ENCODE peak calls at places on chromosomes 12 and 14, in four cellular contexts. Y is NB4, Q is lower leg skin, Z is nephron progenitor cell. I is an unnamed sample.

GRCh38 chr14:37257651-37258050 is 59.9 kb downstream of the MIPOL1 start:
- DNase-seq in Z (no peak), Q (no peak), Y (no peak), I (no peak)

GRCh38 chr14:29521526-29522137 is 406.0 kb downstream of the PRKD1 start:
- DNase-seq in Q (no peak), Z (peak; percentile 16), Y (peak; percentile 21), I (peak; percentile 22)

GRCh38 chr12:117622741-117623140 is 261.3 kb upstream of the NOS1 start:
- DNase-seq in Y (no peak), Z (no peak), Q (no peak), I (no peak)

GRCh38 chr12:79674629-79675028 is 16.1 kb downstream of the PAWR start:
- DNase-seq in Q (no peak), Y (no peak), Z (no peak), I (no peak)

GRCh38 chr12:85373045-85373444 is 93.0 kb downstream of the ALX1 start:
- DNase-seq in Q (no peak), Y (no peak), Z (no peak), I (no peak)

GRCh38 chr14:64465856-64466554 is 706 bp downstream of the AKAP5 start:
- DNase-seq in Q (no peak), Y (peak; percentile 25), Z (peak; percentile 35), I (peak; percentile 49)

GRCh38 chr14:22646570-22647254 is 2.6 kb upstream of the OR6J1 start:
- DNase-seq in Q (no peak), Z (no peak), Y (peak; percentile 71), I (no peak)

GRCh38 chr12:65867428-65867827 is 43.1 kb downstream of the HMGA2 start:
- DNase-seq in Q (no peak), Z (no peak), Y (peak; percentile 60), I (no peak)

GRCh38 chr12:130247634-130248237 is 85.5 kb downstream of the FZD10 start:
- DNase-seq in Y (no peak), Z (no peak), Q (no peak), I (no peak)

GRCh38 chr12:45696049-45696448 is 33.5 kb upstream of the ARID2 start:
- DNase-seq in Z (no peak), Q (no peak), Y (no peak), I (no peak)

GRCh38 chr12:288687-289086 is 26.1 kb upstream of the SLC6A13 start:
- DNase-seq in Q (no peak), Y (no peak), Z (no peak), I (no peak)

GRCh38 chr14:60668431-60669112 is 19.3 kb upstream of the SIX1 start:
- DNase-seq in Q (no peak), Z (no peak), Y (no peak), I (no peak)

GRCh38 chr14:71720978-71721624 is 211.1 kb upstream of the RGS6 start:
- DNase-seq in Y (peak; percentile 73), Z (peak; percentile 28), Q (no peak), I (peak; percentile 65)

GRCh38 chr12:133130038-133130807 is at the start of the genes ZNF10 and ZNF891:
- DNase-seq in Z (peak; percentile 97), Q (peak; percentile 99), Y (peak; percentile 99), I (peak; percentile 95)

GRCh38 chr12:1022032-1022970 is 31.3 kb downstream of the ERC1 start:
- DNase-seq in Z (no peak), Q (no peak), Y (no peak), I (no peak)

GRCh38 chr12:47078733-47079364 is 572 bp upstream of the PCED1B start:
- DNase-seq in Q (peak; percentile 86), Y (no peak), Z (peak; percentile 22), I (peak; percentile 23)

GRCh38 chr12:104611671-104612070 is 154.9 kb downstream of the CHST11 start:
- DNase-seq in Z (no peak), Y (no peak), Q (no peak), I (no peak)

GRCh38 chr12:43648636-43649035 is 96.6 kb upstream of the ADAMTS20 start:
- DNase-seq in Y (no peak), Q (no peak), Z (no peak), I (no peak)

DNA sequence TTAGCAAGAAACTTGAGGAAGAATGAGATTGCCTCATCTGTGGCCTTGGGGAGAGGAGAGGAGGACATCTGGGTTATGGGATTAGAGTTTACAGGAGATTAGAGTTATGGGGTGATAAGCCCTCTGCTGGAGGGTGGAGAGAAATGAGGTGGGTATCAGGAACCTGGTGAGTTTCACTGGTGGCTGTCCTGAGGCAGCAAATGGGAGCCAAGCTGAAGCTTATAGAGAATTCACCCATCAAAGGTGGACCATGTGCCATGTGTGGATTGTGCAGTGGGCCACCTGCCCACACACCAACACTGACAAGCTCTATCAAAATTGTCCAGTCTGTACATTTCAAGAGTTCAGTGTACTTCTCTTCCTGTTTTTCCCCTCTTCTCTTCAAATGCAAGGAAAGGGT is 135.3 kb downstream of the AEBP2 start:
- DNase-seq in Y (peak; percentile 43), Z (no peak), Q (no peak), I (no peak)
- TF ChIP-seq CTCF in Y (peak; percentile 23), Z (no peak), Q (no peak), I (no peak)

GRCh38 chr12:120759591-120760348 is 34.1 kb downstream of the ACADS start:
- DNase-seq in Z (no peak), Q (peak; percentile 84), Y (peak; percentile 95), I (no peak)

GRCh38 chr12:120758798-120759590 is 33.4 kb downstream of the ACADS start:
- DNase-seq in Z (no peak), Q (peak; percentile 49), Y (peak; percentile 65), I (no peak)

GRCh38 chr12:120762093-120762492 is 36.5 kb downstream of the ACADS start:
- DNase-seq in Q (peak; percentile 31), Z (no peak), Y (no peak), I (no peak)

GRCh38 chr12:120761581-120761980 is 36.0 kb downstream of the ACADS start:
- DNase-seq in Q (peak; percentile 74), Z (no peak), Y (no peak), I (no peak)

GRCh38 chr12:120760349-120761245 is 35.0 kb downstream of the ACADS start:
- DNase-seq in Y (no peak), Q (peak; percentile 78), Z (no peak), I (no peak)
- TF ChIP-seq CTCF in Y (no peak), Q (no peak), Z (no peak), I (no peak)

GRCh38 chr12:54285150-54286041 is 4.9 kb downstream of the HNRNPA1 start:
- DNase-seq in Y (peak; percentile 32), Q (no peak), Z (no peak), I (no peak)
- TF ChIP-seq CTCF in Y (no peak), Q (no peak), Z (peak; percentile 12), I (peak; percentile 35)

DNA sequence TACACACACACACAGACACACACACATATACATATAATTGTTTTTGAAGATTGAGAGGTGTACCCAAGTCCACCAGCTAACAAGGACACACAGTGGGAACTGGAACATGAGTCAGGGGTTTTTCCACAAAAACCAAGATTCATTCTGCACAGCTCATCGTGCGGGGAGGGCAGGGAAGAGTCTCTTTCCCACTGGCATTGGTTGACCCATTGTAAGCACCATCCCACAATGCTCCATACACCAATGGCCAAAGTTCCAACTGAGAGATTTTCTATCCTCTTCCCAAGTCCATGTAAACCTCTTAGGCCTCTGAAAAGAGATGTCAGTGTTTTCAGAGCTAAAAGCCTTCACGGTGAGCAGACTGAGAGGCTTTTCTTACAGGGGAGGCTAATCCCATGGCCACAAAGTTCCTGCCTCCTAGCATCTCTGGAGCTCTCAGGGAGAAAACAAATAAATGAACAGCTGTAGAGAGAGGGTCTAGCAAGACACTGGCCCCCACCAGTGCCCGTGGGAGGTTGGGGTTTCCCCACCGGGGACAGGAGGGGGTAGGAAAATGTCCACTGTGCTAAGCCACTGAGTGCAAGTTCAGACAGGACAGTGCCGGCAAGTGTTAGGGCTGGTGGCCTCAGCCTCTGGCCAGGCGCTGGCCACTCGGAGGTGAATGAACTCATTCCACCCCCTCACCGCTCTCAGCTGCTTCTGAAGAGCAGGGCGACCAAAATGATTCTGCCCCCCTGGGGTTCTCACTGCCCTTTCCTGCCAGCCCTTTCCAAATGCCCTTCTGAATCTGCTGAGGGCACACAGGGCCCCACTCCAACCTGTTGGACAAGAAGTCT is 21.5 kb upstream of the TC2N start:
- DNase-seq in Y (no peak), Z (no peak), Q (no peak), I (no peak)
- TF ChIP-seq CTCF in Y (no peak), Z (no peak), Q (no peak), I (no peak)

GRCh38 chr12:30807695-30808034 is 52.9 kb upstream of the CAPRIN2 start:
- DNase-seq in Z (no peak), Y (no peak), Q (no peak), I (no peak)
- TF ChIP-seq CTCF in Z (peak; percentile 37), Y (no peak), Q (no peak), I (no peak)

DNA sequence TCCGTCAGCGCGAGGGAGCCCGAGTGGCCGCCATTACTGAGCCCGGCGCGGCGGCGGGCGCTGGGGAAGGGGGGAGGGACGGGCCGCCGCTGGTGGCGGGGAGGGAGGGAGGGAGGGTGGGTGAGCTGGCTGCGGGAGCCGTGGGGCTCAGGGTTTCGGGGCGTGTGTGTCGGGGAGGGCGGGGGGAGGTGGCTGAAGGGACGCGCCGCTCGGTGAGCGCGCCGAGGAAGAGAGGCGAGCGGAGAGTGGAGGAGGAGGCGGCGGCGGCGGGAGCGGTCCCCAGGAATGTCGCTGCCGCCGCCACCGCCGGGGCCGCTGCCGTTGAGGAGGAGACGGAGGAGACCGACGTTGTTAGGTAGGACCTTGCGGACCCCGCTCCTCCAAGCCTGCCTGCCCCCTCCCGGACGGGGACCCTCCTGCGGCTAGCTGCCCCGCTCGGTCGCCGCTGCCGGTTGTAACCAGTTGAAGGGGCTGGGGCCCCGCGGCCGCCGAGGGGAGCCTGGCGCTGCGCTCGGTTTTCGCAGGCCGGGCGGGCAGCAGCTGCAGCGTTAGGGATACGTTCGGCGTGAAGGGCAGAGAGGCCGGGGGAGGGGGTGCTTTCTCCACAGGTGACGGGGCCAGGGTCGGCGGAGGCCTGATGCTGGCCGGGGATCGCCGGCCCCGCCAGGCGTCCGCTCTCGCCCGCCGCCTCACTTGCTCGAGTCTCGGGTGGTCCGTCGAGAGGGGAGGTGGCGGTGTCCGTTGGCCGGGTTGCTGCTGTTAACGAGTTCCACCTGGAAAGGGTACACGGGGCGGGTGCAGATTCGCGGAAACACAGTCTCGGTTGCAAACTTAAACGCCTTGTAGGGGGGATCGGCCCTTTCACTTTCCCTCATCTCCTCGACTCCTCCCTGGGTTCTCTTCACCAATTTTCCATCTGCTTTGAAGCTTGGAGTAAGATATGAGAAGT is at the start of gene ARHGAP5:
- DNase-seq in Y (peak; percentile 37), Q (peak; percentile 90), Z (peak; percentile 76), I (peak; percentile 77)
- TF ChIP-seq CTCF in Y (no peak), Q (no peak), Z (no peak), I (peak; percentile 19)

I was measured in endothelial cell.